ENCODE peak calls at places on chromosome 1, in seven cellular contexts. N, A, P, S, C, M and W are unnamed samples. For H3K36me3, the result is how much of the 10 kb centered on the place peaks cover.

GRCh38 chr1:164363980-164364379 is 195.0 kb upstream of the PBX1 start:
- DNase-seq in S (no peak), A (no peak), P (no peak), C (no peak), M (no peak), N (no peak), W (no peak)

GRCh38 chr1:18881642-18882431 is 20.5 kb downstream of the ALDH4A1 start:
- DNase-seq in M (no peak), N (no peak), P (no peak), C (no peak), A (no peak), S (no peak), W (no peak)

GRCh38 chr1:206859082-206859491 is 6.3 kb upstream of the IL20 start:
- DNase-seq in P (no peak), A (no peak), M (no peak), S (no peak), N (no peak), C (no peak), W (no peak)

GRCh38 chr1:181369416-181369815 is 113.9 kb upstream of the CACNA1E start:
- DNase-seq in N (no peak), S (no peak), A (no peak), C (no peak), M (no peak), P (no peak), W (no peak)

GRCh38 chr1:53614231-53615021 is 124.5 kb downstream of the GLIS1 start:
- DNase-seq in S (no peak), P (no peak), M (no peak), N (no peak), A (peak), C (no peak), W (no peak)

GRCh38 chr1:47554901-47555300 is 117.1 kb downstream of the FOXD2 start:
- DNase-seq in S (no peak), P (no peak), C (no peak), A (no peak), M (peak), N (no peak), W (no peak)

GRCh38 chr1:245873068-245873467 is 634.0 kb downstream of the SMYD3 start:
- DNase-seq in C (no peak), S (no peak), N (no peak), P (no peak), A (no peak), M (peak), W (no peak)

GRCh38 chr1:212219679-212220463 is 65.3 kb upstream of the PPP2R5A start:
- DNase-seq in C (no peak), N (peak), A (peak), P (no peak), S (peak), M (peak), W (no peak)

GRCh38 chr1:65904681-65905083 is 112.0 kb downstream of the PDE4B start:
- DNase-seq in N (no peak), S (peak), M (no peak), C (no peak), A (no peak), P (no peak), W (no peak)

GRCh38 chr1:38680801-38681510 is 178.6 kb downstream of the RRAGC start:
- DNase-seq in S (peak), N (peak), P (no peak), C (no peak), A (peak), M (peak), W (peak)

GRCh38 chr1:14259191-14259757 is 339.2 kb upstream of the KAZN start:
- DNase-seq in A (no peak), M (no peak), P (no peak), S (no peak), C (no peak), N (no peak), W (no peak)

GRCh38 chr1:111025109-111025508 is 61.4 kb upstream of the LRIF1 start:
- DNase-seq in N (no peak), A (peak), M (no peak), P (no peak), S (no peak), C (no peak), W (no peak)

GRCh38 chr1:150162862-150163706 is 13.4 kb downstream of the PLEKHO1 start:
- DNase-seq in C (peak), P (peak), M (peak), S (peak), A (peak), N (peak), W (peak)

GRCh38 chr1:36508257-36508656 is 25.5 kb upstream of the CSF3R start:
- DNase-seq in A (no peak), M (no peak), P (no peak), C (no peak), S (no peak), N (no peak), W (no peak)

GRCh38 chr1:56961426-56961825 is 4.4 kb downstream of the C8B start:
- DNase-seq in C (no peak), N (no peak), M (no peak), P (no peak), A (no peak), S (no peak), W (no peak)

GRCh38 chr1:206537141-206537540 is 29.8 kb downstream of the RASSF5 start:
- DNase-seq in C (no peak), P (no peak), A (peak), S (no peak), N (no peak), M (peak), W (no peak)

GRCh38 chr1:230281531-230281930 is 144.6 kb downstream of the PGBD5 start:
- DNase-seq in P (no peak), C (no peak), N (no peak), A (no peak), M (no peak), S (no peak), W (no peak)

GRCh38 chr1:244022301-244022700 is 28.8 kb upstream of the ZBTB18 start:
- DNase-seq in A (no peak), S (peak), P (no peak), C (no peak), M (no peak), N (no peak), W (no peak)
- H3K36me3 ChIP-seq in A (under half), S (under half), P (under half), C (under half), M (under half), N (under half), W (under half)

GRCh38 chr1:7962636-7963377 is 1.3 kb downstream of the PARK7 start:
- DNase-seq in C (no peak), M (no peak), P (no peak), N (no peak), A (no peak), S (no peak), W (no peak)

GRCh38 chr1:7960165-7960564 is 1.3 kb upstream of the PARK7 start:
- DNase-seq in S (no peak), M (no peak), N (no peak), A (no peak), C (no peak), P (no peak), W (no peak)

GRCh38 chr1:7961199-7962010 is at the start of gene PARK7:
- DNase-seq in M (peak), P (peak), S (peak), C (peak), N (peak), A (peak), W (peak)

GRCh38 chr1:7960867-7961198 is 678 bp upstream of the PARK7 start:
- DNase-seq in N (no peak), P (no peak), C (no peak), S (no peak), M (no peak), A (no peak), W (no peak)

GRCh38 chr1:7962011-7962335 is 462 bp downstream of the PARK7 start:
- DNase-seq in S (peak), M (no peak), C (peak), N (no peak), P (no peak), A (no peak), W (no peak)
- H2AFZ ChIP-seq in S (peak), M (peak), C (peak), N (peak), P (no peak), A (peak), W (peak)

DNA sequence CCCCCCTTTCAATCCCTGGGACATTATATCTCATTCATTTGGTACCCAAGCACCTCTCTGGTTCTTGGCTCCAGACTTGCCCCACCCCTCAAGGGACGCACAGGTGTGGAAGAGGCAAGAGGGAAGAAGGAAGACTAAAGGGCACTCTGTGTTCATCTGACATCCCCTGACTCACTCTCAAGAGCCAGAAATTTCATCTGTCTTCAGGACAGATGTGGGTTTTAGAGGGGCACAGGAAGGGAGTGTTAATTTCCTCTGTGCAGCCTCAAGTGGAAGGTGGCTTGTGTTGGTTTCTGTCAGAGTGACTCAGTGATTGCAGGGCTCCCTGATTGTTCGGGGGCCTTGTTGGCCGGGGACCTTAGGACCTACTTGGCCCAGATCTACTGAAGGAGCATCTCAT is 2.4 kb downstream of the C2CD4D start:
- DNase-seq in A (no peak), C (no peak), S (no peak), P (no peak), N (no peak), M (no peak), W (peak)
- H3K27ac ChIP-seq in A (no peak), C (no peak), S (no peak), P (no peak), N (no peak), M (no peak), W (peak)

DNA sequence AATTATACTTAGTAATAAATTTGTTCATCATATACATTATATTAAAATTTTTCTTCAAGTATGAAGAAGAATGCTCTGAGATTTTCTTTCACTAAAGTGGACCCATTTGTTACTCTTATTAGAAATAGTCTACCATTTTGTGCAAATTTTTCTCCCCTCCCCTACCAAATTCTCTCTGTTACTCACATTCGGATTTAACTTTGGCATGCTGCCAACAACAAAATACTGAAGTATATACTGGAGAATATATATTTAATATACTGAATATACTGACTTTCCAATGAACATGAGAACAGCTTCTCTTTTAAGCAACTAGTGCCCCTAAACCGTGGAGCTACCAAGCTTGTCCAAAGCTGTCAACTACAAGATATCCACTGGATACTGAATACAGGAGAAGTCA is 57.2 kb downstream of the CENPF start:
- DNase-seq in C (no peak), A (no peak), M (no peak), P (no peak), N (no peak), S (no peak), W (no peak)
- H3K36me3 ChIP-seq in C (half or more), A (half or more), M (under half), P (half or more), N (half or more), S (under half), W (half or more)